ENCODE peak calls at places on chromosomes 7 and 10, in seven cellular contexts. One of them, this sample, is unnamed.

GRCh38 chr7:128201690-128202085 is 39.4 kb upstream of the LEP start:
- DNase-seq in A549: no peak
- DNase-seq in lung: no peak
- DNase-seq in mammary epithelial cell: no peak
- DNase-seq in neural crest cell: no peak
- DNase-seq in coronary artery: no peak
- DNase-seq in HL-60: no peak
- DNase-seq in this sample: no peak

GRCh38 chr7:155763721-155764431 is 48.4 kb downstream of the SHH start:
- DNase-seq in neural crest cell: no peak
- DNase-seq in HL-60: no peak
- DNase-seq in lung: no peak
- DNase-seq in coronary artery: no peak
- DNase-seq in mammary epithelial cell: no peak
- DNase-seq in A549: no peak
- DNase-seq in this sample: no peak

GRCh38 chr10:131221632-131222277 is 89.8 kb downstream of the TCERG1L start:
- DNase-seq in lung: no peak
- DNase-seq in HL-60: no peak
- DNase-seq in mammary epithelial cell: no peak
- DNase-seq in neural crest cell: no peak
- DNase-seq in A549: no peak
- DNase-seq in coronary artery: no peak
- DNase-seq in this sample: no peak

GRCh38 chr7:117458977-117459583 is 20.7 kb upstream of the CFTR start:
- DNase-seq in HL-60: no peak
- DNase-seq in mammary epithelial cell: no peak
- DNase-seq in A549: peak
- DNase-seq in neural crest cell: no peak
- DNase-seq in lung: no peak
- DNase-seq in coronary artery: no peak
- DNase-seq in this sample: no peak

GRCh38 chr10:116101616-116102015 is 171.4 kb downstream of the GFRA1 start:
- DNase-seq in A549: no peak
- DNase-seq in HL-60: no peak
- DNase-seq in coronary artery: no peak
- DNase-seq in lung: no peak
- DNase-seq in mammary epithelial cell: no peak
- DNase-seq in neural crest cell: no peak
- DNase-seq in this sample: no peak

GRCh38 chr7:132485600-132486594 is 90.4 kb downstream of the PLXNA4 start:
- DNase-seq in lung: no peak
- DNase-seq in HL-60: no peak
- DNase-seq in A549: no peak
- DNase-seq in neural crest cell: no peak
- DNase-seq in mammary epithelial cell: no peak
- DNase-seq in coronary artery: no peak
- DNase-seq in this sample: no peak

GRCh38 chr7:41517771-41518170 is 185.1 kb downstream of the INHBA start:
- DNase-seq in A549: no peak
- DNase-seq in neural crest cell: no peak
- DNase-seq in mammary epithelial cell: no peak
- DNase-seq in coronary artery: no peak
- DNase-seq in HL-60: no peak
- DNase-seq in lung: no peak
- DNase-seq in this sample: no peak

GRCh38 chr10:10816453-10816852 is 201.2 kb upstream of the CELF2 start:
- DNase-seq in mammary epithelial cell: no peak
- DNase-seq in neural crest cell: no peak
- DNase-seq in A549: no peak
- DNase-seq in coronary artery: no peak
- DNase-seq in lung: no peak
- DNase-seq in HL-60: no peak
- DNase-seq in this sample: no peak

GRCh38 chr7:30771859-30772429 is 727 bp downstream of the MINDY4 start:
- DNase-seq in coronary artery: peak
- DNase-seq in A549: no peak
- DNase-seq in neural crest cell: no peak
- DNase-seq in lung: no peak
- DNase-seq in HL-60: no peak
- DNase-seq in mammary epithelial cell: no peak
- DNase-seq in this sample: no peak

GRCh38 chr10:34585422-34586115 is 229.5 kb downstream of the PARD3 start:
- DNase-seq in neural crest cell: no peak
- DNase-seq in A549: no peak
- DNase-seq in mammary epithelial cell: no peak
- DNase-seq in coronary artery: no peak
- DNase-seq in lung: no peak
- DNase-seq in HL-60: no peak
- DNase-seq in this sample: no peak

GRCh38 chr10:53664620-53665019 is 892.0 kb upstream of the MBL2 start:
- DNase-seq in lung: peak
- DNase-seq in coronary artery: no peak
- DNase-seq in neural crest cell: no peak
- DNase-seq in HL-60: no peak
- DNase-seq in A549: no peak
- DNase-seq in mammary epithelial cell: no peak
- DNase-seq in this sample: no peak

GRCh38 chr10:73915206-73915851 is 4.4 kb downstream of the PLAU start:
- DNase-seq in HL-60: no peak
- DNase-seq in neural crest cell: no peak
- DNase-seq in lung: no peak
- DNase-seq in mammary epithelial cell: peak
- DNase-seq in A549: no peak
- DNase-seq in coronary artery: no peak
- DNase-seq in this sample: no peak

GRCh38 chr7:79951415-79951814 is 183.2 kb upstream of the GNAI1 start:
- DNase-seq in A549: no peak
- DNase-seq in HL-60: no peak
- DNase-seq in coronary artery: no peak
- DNase-seq in lung: no peak
- DNase-seq in mammary epithelial cell: no peak
- DNase-seq in neural crest cell: no peak
- DNase-seq in this sample: no peak

GRCh38 chr10:110501142-110501937 is 3.6 kb downstream of the DUSP5 start:
- DNase-seq in coronary artery: peak
- DNase-seq in A549: peak
- DNase-seq in neural crest cell: no peak
- DNase-seq in mammary epithelial cell: peak
- DNase-seq in lung: peak
- DNase-seq in HL-60: peak
- DNase-seq in this sample: peak

GRCh38 chr10:13795653-13796555 is 209.1 kb downstream of the PRPF18 start:
- DNase-seq in HL-60: no peak
- DNase-seq in mammary epithelial cell: no peak
- DNase-seq in coronary artery: no peak
- DNase-seq in A549: no peak
- DNase-seq in lung: no peak
- DNase-seq in neural crest cell: no peak
- DNase-seq in this sample: no peak

GRCh38 chr10:62077330-62078015 is 176.0 kb downstream of the ARID5B start:
- DNase-seq in A549: no peak
- DNase-seq in HL-60: no peak
- DNase-seq in lung: no peak
- DNase-seq in coronary artery: no peak
- DNase-seq in mammary epithelial cell: no peak
- DNase-seq in neural crest cell: no peak
- DNase-seq in this sample: no peak

GRCh38 chr10:3941676-3942075 is 156.7 kb upstream of the KLF6 start:
- DNase-seq in A549: no peak
- DNase-seq in neural crest cell: no peak
- DNase-seq in coronary artery: no peak
- DNase-seq in mammary epithelial cell: no peak
- DNase-seq in lung: no peak
- DNase-seq in HL-60: no peak
- DNase-seq in this sample: no peak

GRCh38 chr10:103643381-103643780 is 149.9 kb downstream of the NEURL1 start:
- DNase-seq in mammary epithelial cell: peak
- DNase-seq in neural crest cell: no peak
- DNase-seq in lung: no peak
- DNase-seq in coronary artery: no peak
- DNase-seq in A549: no peak
- DNase-seq in HL-60: no peak
- DNase-seq in this sample: no peak

GRCh38 chr7:66169616-66170015 is 35.5 kb upstream of the TPST1 start:
- DNase-seq in lung: no peak
- DNase-seq in coronary artery: no peak
- DNase-seq in A549: no peak
- DNase-seq in HL-60: no peak
- DNase-seq in mammary epithelial cell: peak
- DNase-seq in neural crest cell: no peak
- DNase-seq in this sample: no peak

GRCh38 chr10:46228076-46229071 is 58.4 kb upstream of the ANTXRL start:
- DNase-seq in HL-60: peak
- DNase-seq in lung: peak
- DNase-seq in mammary epithelial cell: peak
- DNase-seq in A549: peak
- DNase-seq in neural crest cell: peak
- DNase-seq in coronary artery: peak
- DNase-seq in this sample: peak

GRCh38 chr10:46231087-46231486 is 55.7 kb upstream of the ANTXRL start:
- DNase-seq in mammary epithelial cell: no peak
- DNase-seq in HL-60: no peak
- DNase-seq in A549: no peak
- DNase-seq in neural crest cell: no peak
- DNase-seq in coronary artery: peak
- DNase-seq in lung: no peak
- DNase-seq in this sample: peak

GRCh38 chr10:46230615-46231014 is 56.2 kb upstream of the ANTXRL start:
- DNase-seq in coronary artery: no peak
- DNase-seq in mammary epithelial cell: no peak
- DNase-seq in A549: no peak
- DNase-seq in neural crest cell: no peak
- DNase-seq in HL-60: no peak
- DNase-seq in lung: no peak
- DNase-seq in this sample: peak

GRCh38 chr10:46227571-46228075 is 59.2 kb upstream of the ANTXRL start:
- DNase-seq in mammary epithelial cell: no peak
- DNase-seq in lung: peak
- DNase-seq in neural crest cell: no peak
- DNase-seq in coronary artery: peak
- DNase-seq in HL-60: no peak
- DNase-seq in A549: no peak
- DNase-seq in this sample: peak

GRCh38 chr10:46229144-46229563 is 57.6 kb upstream of the ANTXRL start:
- DNase-seq in coronary artery: peak
- DNase-seq in HL-60: no peak
- DNase-seq in A549: peak
- DNase-seq in lung: no peak
- DNase-seq in mammary epithelial cell: no peak
- DNase-seq in neural crest cell: peak
- DNase-seq in this sample: peak
- TF ChIP-seq CTCF in coronary artery: no peak
- TF ChIP-seq CTCF in HL-60: peak
- TF ChIP-seq CTCF in A549: peak
- TF ChIP-seq CTCF in lung: no peak
- TF ChIP-seq CTCF in mammary epithelial cell: peak
- TF ChIP-seq CTCF in neural crest cell: peak
- TF ChIP-seq CTCF in this sample: peak

GRCh38 chr10:84552478-84552877 is 224.1 kb downstream of the CCSER2 start:
- DNase-seq in A549: no peak
- DNase-seq in coronary artery: no peak
- DNase-seq in neural crest cell: no peak
- DNase-seq in HL-60: no peak
- DNase-seq in mammary epithelial cell: no peak
- DNase-seq in lung: no peak
- DNase-seq in this sample: no peak
- TF ChIP-seq CTCF in A549: no peak
- TF ChIP-seq CTCF in coronary artery: no peak
- TF ChIP-seq CTCF in neural crest cell: no peak
- TF ChIP-seq CTCF in HL-60: no peak
- TF ChIP-seq CTCF in mammary epithelial cell: no peak
- TF ChIP-seq CTCF in lung: no peak
- TF ChIP-seq CTCF in this sample: no peak

GRCh38 chr10:119306514-119306951 is 99.2 kb downstream of the GRK5 start:
- DNase-seq in lung: no peak
- DNase-seq in neural crest cell: no peak
- DNase-seq in mammary epithelial cell: no peak
- DNase-seq in A549: peak
- DNase-seq in HL-60: peak
- DNase-seq in coronary artery: no peak
- DNase-seq in this sample: peak
- TF ChIP-seq CTCF in lung: no peak
- TF ChIP-seq CTCF in neural crest cell: no peak
- TF ChIP-seq CTCF in mammary epithelial cell: peak
- TF ChIP-seq CTCF in A549: peak
- TF ChIP-seq CTCF in HL-60: peak
- TF ChIP-seq CTCF in coronary artery: no peak
- TF ChIP-seq CTCF in this sample: peak

GRCh38 chr10:48659790-48660189 is 24.9 kb upstream of the WDFY4 start:
- DNase-seq in lung: no peak
- DNase-seq in HL-60: no peak
- DNase-seq in A549: no peak
- DNase-seq in coronary artery: no peak
- DNase-seq in mammary epithelial cell: no peak
- DNase-seq in neural crest cell: no peak
- DNase-seq in this sample: no peak
- TF ChIP-seq CTCF in lung: no peak
- TF ChIP-seq CTCF in HL-60: no peak
- TF ChIP-seq CTCF in A549: peak
- TF ChIP-seq CTCF in coronary artery: no peak
- TF ChIP-seq CTCF in mammary epithelial cell: peak
- TF ChIP-seq CTCF in neural crest cell: peak
- TF ChIP-seq CTCF in this sample: peak

DNA sequence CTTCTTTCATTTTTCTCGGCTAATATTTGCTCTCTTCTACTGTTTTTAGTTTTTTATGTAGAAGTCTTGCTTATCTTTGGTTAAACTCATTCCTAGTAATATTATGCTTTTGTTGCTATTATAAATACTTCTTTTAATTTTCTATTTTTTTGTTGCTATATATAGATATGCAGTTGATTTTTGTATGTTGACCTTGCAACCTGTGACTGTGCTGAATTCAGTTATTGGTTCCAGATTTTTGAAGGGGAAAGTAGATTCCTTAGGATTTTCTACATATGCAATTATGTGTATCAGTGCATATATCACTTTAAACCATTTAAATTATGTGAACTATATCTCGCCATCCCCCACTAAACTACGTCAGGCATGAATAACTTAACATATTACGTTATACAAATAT is 71.6 kb downstream of the IDE start:
- DNase-seq in HL-60: no peak
- DNase-seq in mammary epithelial cell: no peak
- DNase-seq in coronary artery: no peak
- DNase-seq in neural crest cell: no peak
- DNase-seq in lung: no peak
- DNase-seq in A549: no peak
- DNase-seq in this sample: no peak
- TF ChIP-seq CTCF in HL-60: no peak
- TF ChIP-seq CTCF in mammary epithelial cell: no peak
- TF ChIP-seq CTCF in coronary artery: no peak
- TF ChIP-seq CTCF in neural crest cell: no peak
- TF ChIP-seq CTCF in lung: no peak
- TF ChIP-seq CTCF in A549: no peak
- TF ChIP-seq CTCF in this sample: no peak

This sample was measured in CD14-positive monocyte.